ENCODE peak calls at places on chromosomes 5 and 9, in eight cellular contexts. One of them, this sample, is unnamed.

GRCh38 chr5:172646716-172647285 is 5.7 kb downstream of the NEURL1B start:
- DNase-seq in fibroblast of lung: no peak
- DNase-seq in SW480: no peak
- DNase-seq in cardiac septum: no peak
- DNase-seq in CD4-positive, alpha-beta memory T cell: no peak
- DNase-seq in psoas muscle: no peak
- DNase-seq in AG09309: no peak
- DNase-seq in RWPE1: no peak
- DNase-seq in this sample: no peak

GRCh38 chr5:132837868-132838267 is 7.4 kb upstream of the SHROOM1 start:
- DNase-seq in fibroblast of lung: no peak
- DNase-seq in SW480: no peak
- DNase-seq in cardiac septum: no peak
- DNase-seq in CD4-positive, alpha-beta memory T cell: no peak
- DNase-seq in psoas muscle: no peak
- DNase-seq in AG09309: no peak
- DNase-seq in RWPE1: no peak
- DNase-seq in this sample: no peak

GRCh38 chr5:3349704-3350565 is 245.7 kb upstream of the IRX1 start:
- DNase-seq in fibroblast of lung: no peak
- DNase-seq in SW480: no peak
- DNase-seq in cardiac septum: peak
- DNase-seq in CD4-positive, alpha-beta memory T cell: no peak
- DNase-seq in psoas muscle: no peak
- DNase-seq in AG09309: no peak
- DNase-seq in RWPE1: no peak
- DNase-seq in this sample: no peak

GRCh38 chr9:71819115-71819739 is 50.9 kb upstream of the CEMIP2 start:
- DNase-seq in fibroblast of lung: peak
- DNase-seq in SW480: peak
- DNase-seq in cardiac septum: no peak
- DNase-seq in CD4-positive, alpha-beta memory T cell: peak
- DNase-seq in psoas muscle: no peak
- DNase-seq in AG09309: no peak
- DNase-seq in RWPE1: peak
- DNase-seq in this sample: no peak

GRCh38 chr5:26763151-26763550 is 275.2 kb downstream of the CDH9 start:
- DNase-seq in fibroblast of lung: no peak
- DNase-seq in SW480: no peak
- DNase-seq in cardiac septum: no peak
- DNase-seq in CD4-positive, alpha-beta memory T cell: no peak
- DNase-seq in psoas muscle: no peak
- DNase-seq in AG09309: no peak
- DNase-seq in RWPE1: no peak
- DNase-seq in this sample: no peak

GRCh38 chr5:134503088-134503936 is 22.2 kb upstream of the JADE2 start:
- DNase-seq in fibroblast of lung: peak
- DNase-seq in SW480: peak
- DNase-seq in cardiac septum: peak
- DNase-seq in CD4-positive, alpha-beta memory T cell: peak
- DNase-seq in psoas muscle: peak
- DNase-seq in AG09309: peak
- DNase-seq in RWPE1: peak
- DNase-seq in this sample: peak

GRCh38 chr5:88190106-88190834 is 78.4 kb downstream of the TMEM161B start:
- DNase-seq in fibroblast of lung: no peak
- DNase-seq in SW480: no peak
- DNase-seq in cardiac septum: no peak
- DNase-seq in CD4-positive, alpha-beta memory T cell: no peak
- DNase-seq in psoas muscle: no peak
- DNase-seq in AG09309: no peak
- DNase-seq in RWPE1: no peak
- DNase-seq in this sample: no peak

GRCh38 chr9:115374724-115375268 is 256.8 kb upstream of the TNC start:
- DNase-seq in fibroblast of lung: no peak
- DNase-seq in SW480: no peak
- DNase-seq in cardiac septum: no peak
- DNase-seq in CD4-positive, alpha-beta memory T cell: no peak
- DNase-seq in psoas muscle: no peak
- DNase-seq in AG09309: no peak
- DNase-seq in RWPE1: no peak
- DNase-seq in this sample: no peak

GRCh38 chr5:34868736-34869135 is 29.8 kb downstream of the TTC23L start:
- DNase-seq in fibroblast of lung: no peak
- DNase-seq in SW480: no peak
- DNase-seq in cardiac septum: no peak
- DNase-seq in CD4-positive, alpha-beta memory T cell: no peak
- DNase-seq in psoas muscle: no peak
- DNase-seq in AG09309: no peak
- DNase-seq in RWPE1: no peak
- DNase-seq in this sample: no peak

GRCh38 chr9:100359057-100359456 is 6.3 kb upstream of the TEX10 start:
- DNase-seq in fibroblast of lung: no peak
- DNase-seq in SW480: no peak
- DNase-seq in cardiac septum: no peak
- DNase-seq in CD4-positive, alpha-beta memory T cell: no peak
- DNase-seq in psoas muscle: no peak
- DNase-seq in AG09309: no peak
- DNase-seq in RWPE1: no peak
- DNase-seq in this sample: no peak

GRCh38 chr9:114087721-114088120 is 9.6 kb upstream of the AMBP start:
- DNase-seq in fibroblast of lung: no peak
- DNase-seq in SW480: no peak
- DNase-seq in cardiac septum: peak
- DNase-seq in CD4-positive, alpha-beta memory T cell: no peak
- DNase-seq in psoas muscle: no peak
- DNase-seq in AG09309: no peak
- DNase-seq in RWPE1: no peak
- DNase-seq in this sample: no peak

GRCh38 chr5:76691470-76692273 is 24.3 kb upstream of the F2R start:
- DNase-seq in fibroblast of lung: peak
- DNase-seq in SW480: no peak
- DNase-seq in cardiac septum: no peak
- DNase-seq in CD4-positive, alpha-beta memory T cell: no peak
- DNase-seq in psoas muscle: no peak
- DNase-seq in AG09309: no peak
- DNase-seq in RWPE1: no peak
- DNase-seq in this sample: peak

GRCh38 chr9:76456202-76456926 is 2.6 kb upstream of the GCNT1 start:
- DNase-seq in fibroblast of lung: peak
- DNase-seq in SW480: peak
- DNase-seq in cardiac septum: no peak
- DNase-seq in CD4-positive, alpha-beta memory T cell: peak
- DNase-seq in psoas muscle: no peak
- DNase-seq in AG09309: no peak
- DNase-seq in RWPE1: peak
- DNase-seq in this sample: peak

GRCh38 chr5:65213921-65214525 is 267.7 kb downstream of the ADAMTS6 start:
- DNase-seq in fibroblast of lung: peak
- DNase-seq in SW480: peak
- DNase-seq in cardiac septum: no peak
- DNase-seq in CD4-positive, alpha-beta memory T cell: no peak
- DNase-seq in psoas muscle: no peak
- DNase-seq in AG09309: no peak
- DNase-seq in RWPE1: peak
- DNase-seq in this sample: no peak

GRCh38 chr9:113998114-113998513 is 80.0 kb downstream of the AMBP start:
- DNase-seq in fibroblast of lung: no peak
- DNase-seq in SW480: no peak
- DNase-seq in cardiac septum: peak
- DNase-seq in CD4-positive, alpha-beta memory T cell: no peak
- DNase-seq in psoas muscle: no peak
- DNase-seq in AG09309: no peak
- DNase-seq in RWPE1: no peak
- DNase-seq in this sample: no peak

GRCh38 chr5:142621227-142621626 is 64.7 kb downstream of the FGF1 start:
- DNase-seq in fibroblast of lung: peak
- DNase-seq in SW480: no peak
- DNase-seq in cardiac septum: no peak
- DNase-seq in CD4-positive, alpha-beta memory T cell: no peak
- DNase-seq in psoas muscle: no peak
- DNase-seq in AG09309: no peak
- DNase-seq in RWPE1: peak
- DNase-seq in this sample: peak

GRCh38 chr5:31638748-31639418 is at the start of gene PDZD2:
- DNase-seq in fibroblast of lung: peak
- DNase-seq in SW480: peak
- DNase-seq in cardiac septum: peak
- DNase-seq in CD4-positive, alpha-beta memory T cell: peak
- DNase-seq in psoas muscle: peak
- DNase-seq in AG09309: peak
- DNase-seq in RWPE1: peak
- DNase-seq in this sample: peak

GRCh38 chr5:80963521-80963895 is 3.3 kb downstream of the RASGRF2 start:
- DNase-seq in fibroblast of lung: peak
- DNase-seq in SW480: no peak
- DNase-seq in cardiac septum: no peak
- DNase-seq in CD4-positive, alpha-beta memory T cell: no peak
- DNase-seq in psoas muscle: no peak
- DNase-seq in AG09309: no peak
- DNase-seq in RWPE1: no peak
- DNase-seq in this sample: no peak

GRCh38 chr9:479316-479715 is 264.7 kb downstream of the DOCK8 start:
- DNase-seq in fibroblast of lung: peak
- DNase-seq in SW480: no peak
- DNase-seq in cardiac septum: no peak
- DNase-seq in CD4-positive, alpha-beta memory T cell: no peak
- DNase-seq in psoas muscle: no peak
- DNase-seq in AG09309: no peak
- DNase-seq in RWPE1: no peak
- DNase-seq in this sample: no peak

GRCh38 chr9:81534138-81534865 is 155.0 kb downstream of the TLE1 start:
- DNase-seq in fibroblast of lung: no peak
- DNase-seq in SW480: no peak
- DNase-seq in cardiac septum: no peak
- DNase-seq in CD4-positive, alpha-beta memory T cell: no peak
- DNase-seq in psoas muscle: no peak
- DNase-seq in AG09309: no peak
- DNase-seq in RWPE1: no peak
- DNase-seq in this sample: no peak

GRCh38 chr9:135090547-135090946 is 3.1 kb downstream of the OLFM1 start:
- DNase-seq in fibroblast of lung: no peak
- DNase-seq in SW480: no peak
- DNase-seq in cardiac septum: no peak
- DNase-seq in CD4-positive, alpha-beta memory T cell: no peak
- DNase-seq in psoas muscle: no peak
- DNase-seq in AG09309: no peak
- DNase-seq in RWPE1: no peak
- DNase-seq in this sample: no peak

GRCh38 chr5:64347308-64347707 is 158.5 kb upstream of the RGS7BP start:
- DNase-seq in fibroblast of lung: no peak
- DNase-seq in SW480: no peak
- DNase-seq in cardiac septum: no peak
- DNase-seq in CD4-positive, alpha-beta memory T cell: no peak
- DNase-seq in psoas muscle: no peak
- DNase-seq in AG09309: no peak
- DNase-seq in RWPE1: peak
- DNase-seq in this sample: no peak

GRCh38 chr5:54738118-54738972 is 220.8 kb downstream of the SNX18 start:
- DNase-seq in fibroblast of lung: peak
- DNase-seq in SW480: no peak
- DNase-seq in cardiac septum: peak
- DNase-seq in CD4-positive, alpha-beta memory T cell: no peak
- DNase-seq in psoas muscle: peak
- DNase-seq in AG09309: no peak
- DNase-seq in RWPE1: no peak
- DNase-seq in this sample: peak

GRCh38 chr5:102595332-102595731 is 96.5 kb upstream of the SLCO6A1 start:
- DNase-seq in fibroblast of lung: peak
- DNase-seq in SW480: no peak
- DNase-seq in cardiac septum: no peak
- DNase-seq in CD4-positive, alpha-beta memory T cell: no peak
- DNase-seq in psoas muscle: no peak
- DNase-seq in AG09309: no peak
- DNase-seq in RWPE1: no peak
- DNase-seq in this sample: no peak

GRCh38 chr5:78624011-78624541 is 24.5 kb downstream of the LHFPL2 start:
- DNase-seq in fibroblast of lung: peak
- DNase-seq in SW480: no peak
- DNase-seq in cardiac septum: no peak
- DNase-seq in CD4-positive, alpha-beta memory T cell: no peak
- DNase-seq in psoas muscle: no peak
- DNase-seq in AG09309: no peak
- DNase-seq in RWPE1: no peak
- DNase-seq in this sample: peak

GRCh38 chr5:133226186-133226585 is 174.4 kb downstream of the HSPA4 start:
- DNase-seq in fibroblast of lung: no peak
- DNase-seq in SW480: peak
- DNase-seq in cardiac septum: no peak
- DNase-seq in CD4-positive, alpha-beta memory T cell: no peak
- DNase-seq in psoas muscle: no peak
- DNase-seq in AG09309: no peak
- DNase-seq in RWPE1: no peak
- DNase-seq in this sample: no peak

GRCh38 chr9:122248448-122248865 is 16.2 kb downstream of the RBM18 start:
- DNase-seq in fibroblast of lung: no peak
- DNase-seq in SW480: no peak
- DNase-seq in cardiac septum: no peak
- DNase-seq in CD4-positive, alpha-beta memory T cell: no peak
- DNase-seq in psoas muscle: no peak
- DNase-seq in AG09309: no peak
- DNase-seq in RWPE1: peak
- DNase-seq in this sample: no peak

GRCh38 chr9:74334308-74334707 is 162.8 kb upstream of the RORB start:
- DNase-seq in fibroblast of lung: no peak
- DNase-seq in SW480: no peak
- DNase-seq in cardiac septum: no peak
- DNase-seq in CD4-positive, alpha-beta memory T cell: no peak
- DNase-seq in psoas muscle: no peak
- DNase-seq in AG09309: no peak
- DNase-seq in RWPE1: no peak
- DNase-seq in this sample: no peak

GRCh38 chr9:34579097-34579818 is 10.3 kb downstream of the CNTFR start:
- DNase-seq in fibroblast of lung: no peak
- DNase-seq in SW480: no peak
- DNase-seq in cardiac septum: no peak
- DNase-seq in CD4-positive, alpha-beta memory T cell: no peak
- DNase-seq in psoas muscle: no peak
- DNase-seq in AG09309: no peak
- DNase-seq in RWPE1: no peak
- DNase-seq in this sample: no peak

GRCh38 chr5:80985600-80986228 is 25.6 kb downstream of the RASGRF2 start:
- DNase-seq in fibroblast of lung: peak
- DNase-seq in SW480: no peak
- DNase-seq in cardiac septum: no peak
- DNase-seq in CD4-positive, alpha-beta memory T cell: peak
- DNase-seq in psoas muscle: no peak
- DNase-seq in AG09309: no peak
- DNase-seq in RWPE1: no peak
- DNase-seq in this sample: no peak

GRCh38 chr9:3238241-3238640 is 287.6 kb downstream of the RFX3 start:
- DNase-seq in fibroblast of lung: no peak
- DNase-seq in SW480: no peak
- DNase-seq in cardiac septum: no peak
- DNase-seq in CD4-positive, alpha-beta memory T cell: no peak
- DNase-seq in psoas muscle: no peak
- DNase-seq in AG09309: no peak
- DNase-seq in RWPE1: no peak
- DNase-seq in this sample: no peak

GRCh38 chr9:19379697-19380046 is 364 bp downstream of the RPS6 start:
- DNase-seq in fibroblast of lung: no peak
- DNase-seq in SW480: peak
- DNase-seq in cardiac septum: peak
- DNase-seq in CD4-positive, alpha-beta memory T cell: no peak
- DNase-seq in psoas muscle: peak
- DNase-seq in AG09309: no peak
- DNase-seq in RWPE1: peak
- DNase-seq in this sample: no peak

GRCh38 chr5:138948391-138949222 is 73.5 kb upstream of the LRRTM2 start:
- DNase-seq in fibroblast of lung: no peak
- DNase-seq in SW480: no peak
- DNase-seq in cardiac septum: no peak
- DNase-seq in CD4-positive, alpha-beta memory T cell: no peak
- DNase-seq in psoas muscle: no peak
- DNase-seq in AG09309: no peak
- DNase-seq in RWPE1: no peak
- DNase-seq in this sample: no peak